ENCODE peak calls at places on chromosome 2, in five cellular contexts. M, Q, X, K and I are unnamed samples.

GRCh38 chr2:137659616-137660015 is 304.7 kb upstream of the HNMT start:
- DNase-seq in M (no peak), Q (no peak), X (no peak), K (no peak), I (peak)

GRCh38 chr2:141020346-141020745 is 1110.5 kb downstream of the LRP1B start:
- DNase-seq in M (no peak), Q (no peak), X (no peak), K (no peak), I (no peak)

GRCh38 chr2:95384854-95385569 is 17.5 kb upstream of the FAHD2A start:
- DNase-seq in M (no peak), Q (no peak), X (no peak), K (peak), I (peak)

GRCh38 chr2:240184198-240184590 is 43.7 kb upstream of the OTOS start:
- DNase-seq in M (no peak), Q (no peak), X (no peak), K (no peak), I (no peak)

GRCh38 chr2:105999590-105999989 is 194.5 kb downstream of the UXS1 start:
- DNase-seq in M (no peak), Q (no peak), X (no peak), K (no peak), I (no peak)

GRCh38 chr2:217467331-217467730 is 535.5 kb downstream of the TNS1 start:
- DNase-seq in M (no peak), Q (no peak), X (no peak), K (no peak), I (no peak)

GRCh38 chr2:83536489-83537020 is 922.5 kb downstream of the SUCLG1 start:
- DNase-seq in M (no peak), Q (no peak), X (no peak), K (no peak), I (no peak)

GRCh38 chr2:36408198-36408703 is 52.7 kb downstream of the CRIM1 start:
- DNase-seq in M (no peak), Q (no peak), X (no peak), K (peak), I (no peak)

GRCh38 chr2:233381013-233381995 is 27.0 kb downstream of the DGKD start:
- DNase-seq in M (no peak), Q (no peak), X (no peak), K (no peak), I (no peak)

GRCh38 chr2:43944915-43945314 is 50.9 kb downstream of the LRPPRC start:
- DNase-seq in M (no peak), Q (no peak), X (no peak), K (no peak), I (no peak)

GRCh38 chr2:44778221-44778654 is 163.3 kb upstream of the SIX3 start:
- DNase-seq in M (no peak), Q (no peak), X (no peak), K (peak), I (no peak)

GRCh38 chr2:74514368-74515270 is at the start of gene TLX2:
- DNase-seq in M (no peak), Q (no peak), X (no peak), K (no peak), I (no peak)

GRCh38 chr2:206799083-206799482 is 33.7 kb downstream of the FASTKD2 start:
- DNase-seq in M (no peak), Q (no peak), X (no peak), K (no peak), I (no peak)

GRCh38 chr2:226077031-226077430 is 677.5 kb downstream of the NYAP2 start:
- DNase-seq in M (no peak), Q (no peak), X (no peak), K (no peak), I (no peak)

GRCh38 chr2:230929381-230930148 is 4.5 kb upstream of the GPR55 start:
- DNase-seq in M (no peak), Q (no peak), X (no peak), K (no peak), I (peak)

GRCh38 chr2:80059381-80059907 is 245.1 kb downstream of the LRRTM1 start:
- DNase-seq in M (no peak), Q (no peak), X (no peak), K (no peak), I (no peak)

GRCh38 chr2:85119900-85120299 is 13.3 kb upstream of the TCF7L1 start:
- DNase-seq in M (no peak), Q (no peak), X (no peak), K (no peak), I (no peak)

GRCh38 chr2:165898381-165898780 is 55.2 kb downstream of the TTC21B start:
- DNase-seq in M (no peak), Q (no peak), X (no peak), K (no peak), I (no peak)

GRCh38 chr2:37894047-37894446 is 31.0 kb upstream of the RMDN2 start:
- DNase-seq in M (no peak), Q (no peak), X (no peak), K (no peak), I (no peak)

GRCh38 chr2:102130651-102130991 is 11.9 kb upstream of the IL1R1 start:
- DNase-seq in M (no peak), Q (no peak), X (no peak), K (no peak), I (no peak)

GRCh38 chr2:180706694-180707093 is 273.7 kb upstream of the UBE2E3 start:
- DNase-seq in M (no peak), Q (no peak), X (no peak), K (no peak), I (no peak)

GRCh38 chr2:237282568-237283128 is 131.3 kb downstream of the COL6A3 start:
- DNase-seq in M (no peak), Q (no peak), X (no peak), K (no peak), I (no peak)

GRCh38 chr2:43343573-43344304 is 117.3 kb upstream of the ZFP36L2 start:
- DNase-seq in M (peak), Q (no peak), X (no peak), K (peak), I (peak)

GRCh38 chr2:70340921-70341765 is 39.3 kb upstream of the FAM136A start:
- DNase-seq in M (peak), Q (no peak), X (no peak), K (no peak), I (peak)

GRCh38 chr2:128717758-128718710 is 399.4 kb upstream of the HS6ST1 start:
- DNase-seq in M (no peak), Q (no peak), X (no peak), K (no peak), I (no peak)

GRCh38 chr2:19979932-19980331 is 10.0 kb downstream of the WDR35 start:
- DNase-seq in M (no peak), Q (no peak), X (no peak), K (no peak), I (no peak)

GRCh38 chr2:219603784-219604183 is 6.1 kb downstream of the STK11IP start:
- DNase-seq in M (no peak), Q (no peak), X (no peak), K (no peak), I (no peak)

GRCh38 chr2:87996570-87996969 is 19.8 kb downstream of the RNU2-63P start:
- DNase-seq in M (no peak), Q (no peak), X (no peak), K (no peak), I (no peak)

GRCh38 chr2:239238839-239239606 is 161.8 kb downstream of the HDAC4 start:
- DNase-seq in M (no peak), Q (no peak), X (no peak), K (no peak), I (peak)

GRCh38 chr2:235390816-235391194 is 103.0 kb upstream of the AGAP1 start:
- DNase-seq in M (no peak), Q (no peak), X (no peak), K (no peak), I (peak)

GRCh38 chr2:19362094-19362649 is 3.7 kb upstream of the OSR1 start:
- DNase-seq in M (no peak), Q (no peak), X (no peak), K (no peak), I (peak)

GRCh38 chr2:205619600-205619999 is 62.7 kb upstream of the NRP2 start:
- DNase-seq in M (no peak), Q (no peak), X (no peak), K (no peak), I (no peak)